ENCODE peak calls at places on chromosomes 3 and 15, in four cellular contexts. B, Y, S and E are unnamed samples.

GRCh38 chr15:44011238-44011873 is 183.7 kb downstream of the FRMD5 start:
- DNase-seq in B (no peak), Y (no peak), S (no peak), E (no peak)

GRCh38 chr15:34012461-34013028 is 26.5 kb downstream of the AVEN start:
- DNase-seq in B (no peak), Y (no peak), S (no peak), E (no peak)

GRCh38 chr15:58396181-58396580 is 35.6 kb upstream of the LIPC start:
- DNase-seq in B (no peak), Y (no peak), S (no peak), E (no peak)

GRCh38 chr3:16026753-16027152 is 147.7 kb upstream of the GALNT15 start:
- DNase-seq in B (no peak), Y (no peak), S (no peak), E (no peak)

GRCh38 chr3:53259427-53260259 is 3.8 kb upstream of the TKT start:
- DNase-seq in B (no peak), Y (no peak), S (no peak), E (no peak)

GRCh38 chr3:41612853-41613252 is 349.1 kb downstream of the ULK4 start:
- DNase-seq in B (no peak), Y (no peak), S (no peak), E (no peak)

GRCh38 chr3:185420762-185421161 is 57.8 kb downstream of the MAP3K13 start:
- DNase-seq in B (no peak), Y (no peak), S (no peak), E (no peak)

GRCh38 chr3:13494463-13495350 is 14.6 kb downstream of the HDAC11 start:
- DNase-seq in B (no peak), Y (peak), S (no peak), E (no peak)

GRCh38 chr15:66066439-66066838 is 187.1 kb downstream of the MEGF11 start:
- DNase-seq in B (no peak), Y (no peak), S (no peak), E (no peak)

GRCh38 chr3:163523375-163523774 is 1554.9 kb downstream of the SI start:
- DNase-seq in B (no peak), Y (no peak), S (no peak), E (no peak)

GRCh38 chr3:78580691-78581090 is 1187.1 kb downstream of the ROBO1 start:
- DNase-seq in B (no peak), Y (no peak), S (no peak), E (no peak)